ENCODE peak calls at places on chromosomes 16 and 17, in four cellular contexts. Z is EL; C is mammary epithelial cell; K is stimulated activated CD8-positive, alpha-beta memory T cell treated with anti-CD3 and anti-CD28 coated beads, Interleukin-4, amount 100 ng/mL, for 48 hours. G is an unnamed sample.

GRCh38 chr17:48113201-48113676 is 5.7 kb downstream of the SNX11 start:
- DNase-seq in Z (no peak), C (no peak), K (no peak), G (no peak)

GRCh38 chr16:67667817-67668494 is 1.3 kb downstream of the C16orf86 start:
- DNase-seq in Z (peak; percentile 95), C (peak; percentile 81), K (peak; percentile 82), G (peak; percentile 84)

GRCh38 chr17:45240905-45241314 is 19.2 kb downstream of the FMNL1 start:
- DNase-seq in Z (no peak), C (no peak), K (no peak), G (no peak)

GRCh38 chr16:14056970-14057369 is 14.1 kb upstream of the MRTFB start:
- DNase-seq in Z (peak; percentile 68), C (no peak), K (no peak), G (no peak)

GRCh38 chr17:58325289-58325726 is 3.3 kb downstream of the TSPOAP1 start:
- DNase-seq in Z (no peak), C (no peak), K (no peak), G (no peak)

GRCh38 chr17:6701719-6702118 is 11.4 kb downstream of the SLC13A5 start:
- DNase-seq in Z (peak; percentile 37), C (no peak), K (peak; percentile 74), G (no peak)

GRCh38 chr17:8376302-8377067 is at the start of gene KRABD2:
- DNase-seq in Z (peak; percentile 92), C (peak; percentile 75), K (peak; percentile 95), G (peak; percentile 87)

GRCh38 chr16:72850863-72851262 is 197.1 kb downstream of the ZFHX3 start:
- DNase-seq in Z (peak; percentile 25), C (no peak), K (no peak), G (no peak)

GRCh38 chr17:46192484-46193245 is 564 bp downstream of the KANSL1 start:
- DNase-seq in Z (peak; percentile 84), C (peak; percentile 50), K (peak; percentile 75), G (peak; percentile 49)

GRCh38 chr17:42200702-42201101 is 6.4 kb upstream of the GHDC start:
- DNase-seq in Z (no peak), C (no peak), K (no peak), G (peak; percentile 66)